ENCODE peak calls at places on chromosome X, in five cellular contexts. One of them, this sample, is unnamed.

GRCh38 chrX:9862953-9863352 is 76.7 kb downstream of the SHROOM2 start:
- DNase-seq in A549: no peak
- DNase-seq in ascending aorta: no peak
- DNase-seq in keratinocyte: no peak
- DNase-seq in prostate gland: no peak
- DNase-seq in this sample: no peak

GRCh38 chrX:71603618-71604017 is 14.7 kb downstream of the CXCR3 start:
- DNase-seq in A549: peak; percentile 36
- DNase-seq in ascending aorta: no peak
- DNase-seq in keratinocyte: no peak
- DNase-seq in prostate gland: no peak
- DNase-seq in this sample: no peak

GRCh38 chrX:25144043-25144940 is 128.5 kb upstream of the ARX start:
- DNase-seq in A549: peak; percentile 60
- DNase-seq in ascending aorta: peak; percentile 73
- DNase-seq in keratinocyte: no peak
- DNase-seq in prostate gland: peak; percentile 16
- DNase-seq in this sample: no peak

GRCh38 chrX:32268207-32268606 is 943.1 kb downstream of the DMD start:
- DNase-seq in A549: no peak
- DNase-seq in ascending aorta: no peak
- DNase-seq in keratinocyte: no peak
- DNase-seq in prostate gland: no peak
- DNase-seq in this sample: no peak

GRCh38 chrX:18994713-18995112 is 10.8 kb upstream of the PHKA2 start:
- DNase-seq in A549: peak; percentile 70
- DNase-seq in ascending aorta: no peak
- DNase-seq in keratinocyte: peak; percentile 38
- DNase-seq in prostate gland: no peak
- DNase-seq in this sample: no peak

GRCh38 chrX:68894513-68895338 is 65.9 kb downstream of the EFNB1 start:
- DNase-seq in A549: no peak
- DNase-seq in ascending aorta: peak; percentile 84
- DNase-seq in keratinocyte: no peak
- DNase-seq in prostate gland: peak; percentile 42
- DNase-seq in this sample: no peak

GRCh38 chrX:27619459-27619858 is 29.3 kb downstream of the DCAF8L2 start:
- DNase-seq in A549: no peak
- DNase-seq in ascending aorta: no peak
- DNase-seq in keratinocyte: no peak
- DNase-seq in prostate gland: no peak
- DNase-seq in this sample: no peak

GRCh38 chrX:98605941-98606340 is 1722.2 kb downstream of the RPA4 start:
- DNase-seq in A549: no peak
- DNase-seq in ascending aorta: no peak
- DNase-seq in keratinocyte: no peak
- DNase-seq in prostate gland: no peak
- DNase-seq in this sample: no peak

GRCh38 chrX:21911481-21911880 is 29.0 kb upstream of the SMS start:
- DNase-seq in A549: no peak
- DNase-seq in ascending aorta: no peak
- DNase-seq in keratinocyte: no peak
- DNase-seq in prostate gland: no peak
- DNase-seq in this sample: no peak

GRCh38 chrX:137428777-137429564 is 137.0 kb upstream of the ZIC3 start:
- DNase-seq in A549: no peak
- DNase-seq in ascending aorta: no peak
- DNase-seq in keratinocyte: no peak
- DNase-seq in prostate gland: no peak
- DNase-seq in this sample: no peak

GRCh38 chrX:132612990-132613564 is 124.2 kb upstream of the MBNL3 start:
- DNase-seq in A549: peak; percentile 23
- DNase-seq in ascending aorta: no peak
- DNase-seq in keratinocyte: no peak
- DNase-seq in prostate gland: peak; percentile 7
- DNase-seq in this sample: no peak
- H3K27ac ChIP-seq in A549: no peak overlapping the region
- H3K27ac ChIP-seq in ascending aorta: no peak overlapping the region
- H3K27ac ChIP-seq in keratinocyte: no peak overlapping the region
- H3K27ac ChIP-seq in prostate gland: no peak overlapping the region
- H3K27ac ChIP-seq in this sample: no peak overlapping the region

DNA sequence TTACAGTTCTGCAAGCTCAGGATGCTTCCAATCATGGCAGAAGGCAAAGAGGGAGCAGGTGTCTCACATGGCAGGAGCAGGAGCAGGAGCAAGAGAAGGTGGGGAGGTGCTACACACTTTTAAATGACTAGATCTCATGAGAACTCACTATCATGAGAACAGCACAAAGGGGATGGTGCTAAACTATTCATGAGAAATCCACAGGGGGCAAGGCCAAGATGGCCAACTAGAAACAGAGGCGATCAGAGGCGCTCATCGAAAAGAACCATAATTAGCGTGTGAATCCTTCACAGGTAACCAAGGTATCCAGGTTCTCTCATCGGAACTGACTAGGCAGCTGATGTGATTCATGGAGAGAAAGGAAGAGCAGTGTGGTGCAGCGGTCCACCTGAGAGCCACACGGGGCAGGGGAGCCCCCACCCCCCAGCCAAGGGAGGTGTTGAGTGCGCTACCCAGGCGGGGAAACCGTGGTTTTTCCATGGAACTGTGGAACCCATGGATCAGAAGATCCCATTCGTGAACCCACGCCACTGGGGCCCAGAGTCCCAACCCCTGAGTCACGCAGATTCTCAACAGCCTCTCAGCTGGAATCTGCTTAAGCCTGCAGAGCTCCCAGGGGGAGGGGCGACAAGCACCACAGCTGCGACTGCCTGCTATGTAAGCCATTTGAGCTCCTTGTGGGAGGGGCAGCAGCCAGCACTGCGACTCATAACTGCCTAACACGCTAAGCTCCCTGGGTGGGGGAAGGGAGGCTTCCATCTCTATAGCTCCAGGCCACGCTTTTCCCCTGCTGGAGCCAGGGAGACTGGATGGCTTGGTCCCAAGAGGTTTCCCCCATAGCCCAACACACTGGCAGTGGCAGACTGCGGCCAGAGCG is 46.7 kb downstream of the FGF16 start:
- DNase-seq in A549: peak; percentile 13
- DNase-seq in ascending aorta: no peak
- DNase-seq in keratinocyte: no peak
- DNase-seq in prostate gland: no peak
- DNase-seq in this sample: no peak
- H3K27ac ChIP-seq in A549: no peak overlapping the region
- H3K27ac ChIP-seq in ascending aorta: no peak overlapping the region
- H3K27ac ChIP-seq in keratinocyte: no peak overlapping the region
- H3K27ac ChIP-seq in prostate gland: no peak overlapping the region
- H3K27ac ChIP-seq in this sample: no peak overlapping the region

DNA sequence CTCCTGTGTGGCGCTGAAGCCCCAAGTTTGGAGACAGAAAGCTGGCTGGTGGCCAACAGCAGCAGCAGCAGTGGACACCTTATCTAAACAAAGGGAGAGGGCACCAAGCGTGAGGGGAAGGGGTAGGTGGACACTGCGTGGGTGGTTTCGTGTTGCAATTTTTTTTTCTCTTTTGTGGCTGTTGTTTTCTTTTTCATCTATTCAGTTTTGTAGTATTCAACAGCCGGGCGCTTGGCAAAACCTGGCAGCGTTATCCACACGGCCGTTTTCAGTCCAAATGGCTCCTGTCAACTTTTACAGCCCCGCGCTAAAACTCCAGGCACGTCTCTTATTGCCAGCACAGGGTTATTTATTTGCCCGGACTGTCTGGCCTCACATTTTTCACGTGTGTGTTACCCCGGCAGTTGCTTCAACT is 192.3 kb downstream of the BCOR start:
- DNase-seq in A549: no peak
- DNase-seq in ascending aorta: no peak
- DNase-seq in keratinocyte: no peak
- DNase-seq in prostate gland: peak; percentile 22
- DNase-seq in this sample: no peak
- H3K27ac ChIP-seq in A549: peak overlapping the region; percentile 20
- H3K27ac ChIP-seq in ascending aorta: peak overlapping the region; percentile 11
- H3K27ac ChIP-seq in keratinocyte: no peak overlapping the region
- H3K27ac ChIP-seq in prostate gland: no peak overlapping the region
- H3K27ac ChIP-seq in this sample: no peak overlapping the region

GRCh38 chrX:101057095-101057714 is 5.3 kb upstream of the TRMT2B start:
- DNase-seq in A549: no peak
- DNase-seq in ascending aorta: no peak
- DNase-seq in keratinocyte: no peak
- DNase-seq in prostate gland: no peak
- DNase-seq in this sample: no peak
- H3K27ac ChIP-seq in A549: no peak overlapping the region
- H3K27ac ChIP-seq in ascending aorta: no peak overlapping the region
- H3K27ac ChIP-seq in keratinocyte: no peak overlapping the region
- H3K27ac ChIP-seq in prostate gland: no peak overlapping the region
- H3K27ac ChIP-seq in this sample: no peak overlapping the region

DNA sequence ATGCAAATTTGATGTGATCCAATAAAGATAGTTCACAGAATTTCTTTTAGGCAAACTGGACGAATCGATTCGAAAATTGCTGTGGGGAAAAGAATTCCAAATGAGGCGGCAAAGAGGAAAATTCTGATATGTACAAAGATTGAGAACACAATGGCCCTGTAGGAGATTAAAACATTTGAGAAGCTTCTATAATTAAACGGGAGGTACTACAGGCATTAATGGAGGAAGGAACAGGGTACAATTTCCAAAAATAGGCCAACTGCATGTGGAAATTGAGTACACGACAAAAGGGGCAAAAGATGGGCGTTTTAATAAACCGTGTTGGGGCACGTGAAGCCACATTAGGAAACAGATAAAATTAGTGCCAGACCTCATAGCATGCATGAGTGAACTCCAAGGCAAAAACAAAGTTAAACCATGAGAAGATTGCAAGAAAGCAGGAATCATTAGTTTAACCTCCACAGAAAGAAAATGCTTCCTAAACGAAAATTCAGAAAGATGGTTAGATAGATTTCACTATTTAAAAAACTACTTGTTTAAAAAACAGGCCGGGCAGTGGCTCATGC is 68.4 kb downstream of the DHRSX start:
- DNase-seq in A549: no peak
- DNase-seq in ascending aorta: no peak
- DNase-seq in keratinocyte: no peak
- DNase-seq in prostate gland: no peak
- DNase-seq in this sample: peak; percentile 9
- H3K27ac ChIP-seq in A549: no peak overlapping the region
- H3K27ac ChIP-seq in ascending aorta: no peak overlapping the region
- H3K27ac ChIP-seq in keratinocyte: no peak overlapping the region
- H3K27ac ChIP-seq in prostate gland: no peak overlapping the region
- H3K27ac ChIP-seq in this sample: no peak overlapping the region

GRCh38 chrX:110050386-110050785 is 47.5 kb downstream of the TMEM164 start:
- DNase-seq in A549: no peak
- DNase-seq in ascending aorta: no peak
- DNase-seq in keratinocyte: no peak
- DNase-seq in prostate gland: no peak
- DNase-seq in this sample: no peak
- H3K27ac ChIP-seq in A549: no peak overlapping the region
- H3K27ac ChIP-seq in ascending aorta: no peak overlapping the region
- H3K27ac ChIP-seq in keratinocyte: no peak overlapping the region
- H3K27ac ChIP-seq in prostate gland: no peak overlapping the region
- H3K27ac ChIP-seq in this sample: no peak overlapping the region

DNA sequence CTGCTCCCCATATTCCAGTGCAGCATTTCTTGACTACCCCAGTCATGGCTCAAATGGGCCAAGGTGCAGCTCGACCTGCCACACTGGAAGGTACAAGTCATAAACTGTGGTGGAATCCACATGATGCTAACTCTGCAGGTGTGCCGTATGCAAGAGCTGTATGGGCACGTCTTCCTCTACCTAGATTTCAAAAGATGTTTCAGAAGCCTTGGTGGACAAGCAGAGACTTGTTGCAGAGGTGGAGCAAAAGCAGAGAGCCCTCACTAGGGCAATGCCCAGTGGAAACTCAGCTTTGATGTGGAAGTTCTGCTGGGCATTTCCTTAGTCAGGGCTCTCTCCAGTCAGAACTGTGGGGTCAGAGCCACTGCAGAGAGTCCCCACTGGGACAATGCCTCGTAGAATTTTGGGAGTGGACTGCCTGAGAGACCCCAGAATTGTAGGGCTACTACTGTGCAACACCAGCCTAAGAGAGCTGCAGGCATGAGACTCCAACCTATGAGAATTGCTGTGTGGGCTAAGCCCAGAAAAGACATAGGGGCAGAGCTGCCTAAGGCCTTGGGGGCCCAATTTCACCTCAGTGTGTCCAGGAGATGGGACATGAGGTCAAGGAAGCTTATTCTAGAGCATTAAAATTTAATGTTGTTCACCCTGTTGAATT is 65.7 kb downstream of the BEX3 start:
- DNase-seq in A549: no peak
- DNase-seq in ascending aorta: no peak
- DNase-seq in keratinocyte: peak; percentile 79
- DNase-seq in prostate gland: peak; percentile 4
- DNase-seq in this sample: no peak
- H3K27ac ChIP-seq in A549: no peak overlapping the region
- H3K27ac ChIP-seq in ascending aorta: peak overlapping the region; percentile 57
- H3K27ac ChIP-seq in keratinocyte: peak overlapping the region; percentile 94
- H3K27ac ChIP-seq in prostate gland: no peak overlapping the region
- H3K27ac ChIP-seq in this sample: peak overlapping the region; percentile 45

DNA sequence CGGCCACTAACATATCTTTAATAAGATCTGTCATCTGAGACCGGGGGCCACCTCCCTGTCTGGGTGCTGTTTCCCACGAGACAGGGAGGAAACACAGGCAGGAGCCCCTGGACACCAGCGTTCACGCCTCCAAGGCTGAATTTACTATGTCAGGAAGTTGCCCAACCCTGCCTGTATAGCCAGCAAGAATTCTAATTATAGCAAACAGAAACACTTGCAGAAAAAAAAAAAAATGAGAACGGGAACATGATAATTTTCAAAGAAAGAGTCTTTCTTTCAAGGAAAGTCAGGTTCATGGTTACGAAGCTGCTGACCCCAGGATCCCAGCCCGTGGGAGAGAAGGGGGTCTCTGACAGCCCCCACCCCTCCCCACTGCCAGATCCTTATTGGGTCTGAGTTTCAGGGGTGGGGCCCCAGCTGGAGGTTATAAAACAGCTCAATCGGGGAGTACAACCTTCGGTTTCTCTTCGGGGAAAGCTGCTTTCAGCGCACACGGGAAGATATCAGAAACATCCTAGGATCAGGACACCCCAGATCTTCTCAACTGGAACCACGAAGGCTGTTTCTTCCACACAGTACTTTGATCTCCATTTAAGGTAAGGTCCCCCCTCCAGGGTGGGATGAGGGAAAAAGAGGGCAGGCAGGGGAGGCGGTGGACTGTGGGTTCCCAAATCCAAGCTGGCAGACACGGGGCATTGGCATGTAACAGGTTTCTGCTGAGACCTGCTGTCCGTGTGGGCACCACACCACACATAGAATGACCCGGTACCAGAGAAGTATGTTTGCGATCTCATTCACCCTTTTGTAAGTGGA is at the start of gene IL3RA:
- DNase-seq in A549: peak; percentile 45
- DNase-seq in ascending aorta: peak; percentile 77
- DNase-seq in keratinocyte: no peak
- DNase-seq in prostate gland: no peak
- DNase-seq in this sample: no peak
- H3K27ac ChIP-seq in A549: no peak within 1 kb of the TSS
- H3K27ac ChIP-seq in ascending aorta: peak within 1 kb of the TSS; percentile 46
- H3K27ac ChIP-seq in keratinocyte: no peak within 1 kb of the TSS
- H3K27ac ChIP-seq in prostate gland: no peak within 1 kb of the TSS
- H3K27ac ChIP-seq in this sample: peak within 1 kb of the TSS; percentile 57

GRCh38 chrX:136210243-136210642 is 41.0 kb downstream of the MAP7D3 start:
- DNase-seq in A549: no peak
- DNase-seq in ascending aorta: peak; percentile 27
- DNase-seq in keratinocyte: no peak
- DNase-seq in prostate gland: no peak
- DNase-seq in this sample: no peak
- H3K27ac ChIP-seq in A549: no peak overlapping the region
- H3K27ac ChIP-seq in ascending aorta: no peak overlapping the region
- H3K27ac ChIP-seq in keratinocyte: no peak overlapping the region
- H3K27ac ChIP-seq in prostate gland: no peak overlapping the region
- H3K27ac ChIP-seq in this sample: no peak overlapping the region